ENCODE peak calls at places on chromosomes 3 and 15, in seven cellular contexts. A is heart right ventricle, P is lower leg skin, Q is fibroblast of the aortic adventitia, I is neural crest cell, V is GM06990, U is progenitor cell of endocrine pancreas. Y is an unnamed sample.

GRCh38 chr15:81317642-81318017 is 6.3 kb downstream of the STARD5 start:
- DNase-seq in Q (no peak), V (no peak), A (no peak), I (no peak), U (no peak), P (no peak), Y (no peak)

GRCh38 chr15:52018693-52019393 is at the start of gene MAPK6:
- DNase-seq in A (peak; percentile 96), P (peak; percentile 92), U (peak; percentile 91), V (peak; percentile 98), Q (peak; percentile 91), I (peak; percentile 89), Y (peak; percentile 98)

GRCh38 chr3:72176537-72177041 is 391.6 kb upstream of the PROK2 start:
- DNase-seq in Q (no peak), I (no peak), U (no peak), A (no peak), V (peak; percentile 80), P (no peak), Y (peak; percentile 54)

GRCh38 chr3:180804871-180805430 is 107.5 kb upstream of the FXR1 start:
- DNase-seq in A (no peak), P (no peak), I (peak; percentile 29), U (no peak), V (no peak), Q (peak; percentile 71), Y (no peak)

GRCh38 chr3:150699068-150699635 is 4.6 kb downstream of the ERICH6 start:
- DNase-seq in P (no peak), Q (peak; percentile 59), A (no peak), U (no peak), V (no peak), I (no peak), Y (no peak)

GRCh38 chr15:28901987-28902745 is 16.4 kb downstream of the APBA2 start:
- DNase-seq in U (no peak), V (no peak), I (no peak), A (no peak), P (no peak), Q (no peak), Y (no peak)

GRCh38 chr15:101159096-101159935 is 92.5 kb downstream of the CHSY1 start:
- DNase-seq in I (no peak), Q (no peak), V (no peak), U (no peak), A (no peak), P (no peak), Y (no peak)

GRCh38 chr15:60962087-60962486 is 267.0 kb downstream of the RORA start:
- DNase-seq in V (no peak), I (no peak), U (no peak), P (no peak), Q (no peak), A (no peak), Y (no peak)

GRCh38 chr15:25410649-25411048 is 28.2 kb downstream of the UBE3A start:
- DNase-seq in P (no peak), I (no peak), U (no peak), V (no peak), Q (no peak), A (no peak), Y (no peak)

GRCh38 chr3:151218136-151218535 is 15.1 kb upstream of the GPR171 start:
- DNase-seq in V (no peak), P (no peak), I (no peak), Q (no peak), A (no peak), U (no peak), Y (no peak)

GRCh38 chr3:42732829-42733459 is 30.3 kb upstream of the HHATL start:
- DNase-seq in Q (no peak), A (no peak), U (no peak), I (no peak), P (peak; percentile 10), V (no peak), Y (no peak)

GRCh38 chr3:134330895-134331810 is 43.1 kb downstream of the AMOTL2 start:
- DNase-seq in I (no peak), Q (peak; percentile 93), V (no peak), A (no peak), P (no peak), U (no peak), Y (no peak)

GRCh38 chr15:66016199-66016598 is 146.9 kb downstream of the RAB11A start:
- DNase-seq in U (no peak), A (no peak), V (no peak), I (no peak), P (no peak), Q (no peak), Y (no peak)

GRCh38 chr3:178083906-178084823 is 452.1 kb upstream of the KCNMB2 start:
- DNase-seq in V (no peak), P (no peak), I (no peak), A (no peak), U (no peak), Q (peak; percentile 34), Y (no peak)

GRCh38 chr3:156648086-156648485 is 26.3 kb upstream of the TIPARP start:
- DNase-seq in I (no peak), V (peak; percentile 13), Q (no peak), U (no peak), A (no peak), P (no peak), Y (no peak)

GRCh38 chr3:264394-265156 is 68.0 kb downstream of the CHL1 start:
- DNase-seq in V (no peak), P (no peak), A (no peak), I (no peak), U (no peak), Q (peak; percentile 51), Y (no peak)

GRCh38 chr15:78109156-78109555 is 16.8 kb downstream of the SH2D7 start:
- DNase-seq in Q (no peak), A (no peak), I (no peak), U (no peak), V (no peak), P (no peak), Y (no peak)

GRCh38 chr15:45631831-45632230 is 3.0 kb upstream of the SQOR start:
- DNase-seq in P (no peak), Q (no peak), U (no peak), A (no peak), V (no peak), I (no peak), Y (no peak)

DNA sequence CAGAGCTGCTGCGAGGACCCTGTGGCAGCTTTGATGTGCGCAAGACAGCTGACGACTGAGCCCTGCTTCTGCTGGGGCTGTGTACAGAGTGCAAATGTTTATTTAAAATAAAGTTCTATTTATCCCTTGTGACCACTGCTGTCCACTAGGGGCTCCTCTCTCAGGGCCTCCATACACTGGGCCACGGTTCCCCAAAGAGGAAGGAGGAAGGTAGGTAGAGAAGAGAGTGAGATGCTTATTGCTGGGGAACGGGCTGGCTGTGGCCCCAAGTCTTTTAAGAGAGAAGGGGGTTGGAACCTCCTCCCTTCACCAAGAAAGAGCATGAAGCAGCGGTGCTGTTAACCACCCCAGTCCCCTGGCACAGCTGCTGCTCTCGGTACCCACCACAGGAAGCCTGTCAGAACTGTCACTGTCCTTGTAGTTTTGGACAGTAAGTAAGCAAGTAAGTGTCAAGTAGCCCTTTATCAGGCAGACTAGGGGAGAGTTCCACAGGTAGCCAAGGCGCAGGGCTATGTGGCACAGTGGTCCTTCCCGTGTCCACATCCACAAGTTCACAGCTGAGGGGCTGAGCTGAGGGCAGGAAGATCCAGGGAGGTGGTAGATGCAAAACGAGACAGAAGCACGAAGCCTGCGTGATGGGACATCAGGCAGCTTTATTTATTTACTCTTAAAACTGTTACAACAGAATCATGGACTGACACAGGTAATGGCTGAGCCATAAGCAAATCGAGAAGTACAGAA is 47.3 kb downstream of the DHX30 start:
- DNase-seq in I (no peak), U (no peak), V (no peak), P (no peak), A (no peak), Q (peak; percentile 37), Y (no peak)
- TF ChIP-seq CTCF in I (peak; percentile 60), U (peak; percentile 63), V (peak; percentile 32), P (no peak), A (no peak), Q (peak; percentile 51), Y (peak; percentile 43)

GRCh38 chr3:48919215-48920138 is 835 bp downstream of the ARIH2 start:
- DNase-seq in U (peak; percentile 15), V (peak; percentile 35), P (no peak), Q (peak; percentile 48), A (no peak), I (no peak), Y (peak; percentile 81)

GRCh38 chr3:48915296-48915695 is 3.3 kb upstream of the ARIH2 start:
- DNase-seq in P (no peak), Q (no peak), U (no peak), V (no peak), A (no peak), I (no peak), Y (no peak)

GRCh38 chr3:48918388-48919214 is at the start of gene ARIH2:
- DNase-seq in Q (peak; percentile 92), A (peak; percentile 95), I (peak; percentile 84), P (peak; percentile 83), V (peak; percentile 96), U (peak; percentile 81), Y (peak; percentile 96)
- TF ChIP-seq CTCF in Q (no peak), A (no peak), I (peak; percentile 30), P (no peak), V (no peak), U (peak; percentile 27), Y (peak; percentile 47)

DNA sequence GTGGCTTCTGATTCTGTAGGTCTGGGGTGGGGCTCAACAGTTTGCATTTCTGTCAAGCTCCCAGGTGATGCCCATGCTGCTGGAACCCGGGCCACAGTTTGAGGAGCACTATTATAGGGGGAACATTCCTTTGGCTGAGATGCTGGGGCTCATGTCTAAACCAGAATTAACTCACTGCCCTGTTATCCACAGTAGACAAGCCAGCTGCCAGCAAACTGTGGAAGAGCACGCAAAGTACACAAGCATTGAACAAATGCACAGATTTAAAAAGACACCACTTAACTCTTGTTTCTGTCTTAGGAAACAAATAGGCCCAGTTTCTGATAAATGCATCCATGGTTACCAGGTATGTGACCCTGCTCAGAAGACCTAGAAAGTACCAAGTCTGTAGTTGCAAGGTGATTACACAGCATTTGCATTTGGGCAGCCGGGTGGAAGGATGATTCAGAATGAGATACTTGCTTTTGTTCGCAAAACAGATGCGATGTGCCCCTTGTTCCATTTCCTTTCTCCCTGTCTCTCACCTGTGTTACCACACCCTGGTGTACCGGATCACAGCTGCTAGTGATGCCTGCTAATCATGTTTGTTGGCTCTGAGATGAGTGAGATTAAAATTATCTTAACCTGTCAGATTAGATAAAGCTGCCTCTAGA is 12.4 kb downstream of the GYG1 start:
- DNase-seq in I (no peak), Q (no peak), V (peak; percentile 59), A (no peak), P (no peak), U (no peak), Y (peak; percentile 43)
- TF ChIP-seq CTCF in I (no peak), Q (no peak), V (no peak), A (no peak), P (no peak), U (no peak), Y (no peak)

DNA sequence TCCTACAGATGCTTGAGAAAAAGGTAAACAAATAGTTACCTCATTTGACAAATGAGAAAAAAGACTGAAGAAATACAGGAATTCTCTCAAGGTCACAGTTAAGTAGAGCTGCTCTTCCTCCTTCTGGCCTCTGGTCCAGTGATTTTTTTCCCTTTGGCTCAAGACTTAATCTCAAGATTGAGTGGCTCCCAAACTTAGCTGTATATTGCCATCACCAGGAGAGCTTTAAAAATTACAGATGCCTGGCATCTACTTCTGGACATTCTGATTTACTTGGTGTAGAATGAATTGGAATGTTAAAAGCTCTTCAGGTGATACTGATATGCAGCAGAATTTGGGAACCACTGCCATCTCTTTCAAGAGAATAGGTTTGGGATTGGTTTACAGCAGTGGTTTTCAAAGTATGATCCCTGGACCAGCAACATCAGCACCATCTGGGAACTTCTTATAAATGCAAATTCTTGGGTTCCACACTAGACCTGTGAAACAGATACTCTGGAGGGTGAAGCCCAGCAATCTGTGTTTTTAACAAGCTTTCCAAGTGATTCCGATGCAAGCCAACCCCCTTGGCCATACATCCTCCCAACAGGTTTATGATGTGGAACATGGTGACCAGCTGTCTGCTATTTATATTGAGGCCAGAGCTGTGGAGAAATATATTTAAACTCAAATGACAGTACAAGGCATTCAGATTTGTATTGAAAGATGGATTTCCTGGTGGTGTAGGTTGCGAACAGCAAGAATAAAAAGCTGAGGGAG is 333.0 kb upstream of the RARB start:
- DNase-seq in U (no peak), P (no peak), A (no peak), I (no peak), Q (no peak), V (no peak), Y (no peak)
- TF ChIP-seq CTCF in U (no peak), P (no peak), A (no peak), I (no peak), Q (no peak), V (no peak), Y (no peak)

Y was measured in GM13977.